ENCODE peak calls at places on chromosomes 16 and 17, in four cellular contexts. S, O, V and T are unnamed samples. For H3K9me3, the result is how much of the 10 kb centered on the place peaks cover.

GRCh38 chr17:83121921-83122820 is 42.8 kb downstream of the METRNL start:
- DNase-seq in O (no peak), V (no peak), S (no peak), T (no peak)

GRCh38 chr17:51487947-51488346 is 227.6 kb downstream of the UTP18 start:
- DNase-seq in V (no peak), S (no peak), O (no peak), T (no peak)

GRCh38 chr17:83161298-83162034 is 82.1 kb downstream of the METRNL start:
- DNase-seq in S (no peak), O (no peak), V (peak), T (no peak)

GRCh38 chr16:49664221-49665215 is 191.4 kb downstream of the ZNF423 start:
- DNase-seq in S (peak), O (no peak), V (peak), T (peak)

GRCh38 chr17:12731839-12732238 is 57.5 kb upstream of the ARHGAP44 start:
- DNase-seq in O (no peak), S (no peak), V (no peak), T (no peak)

GRCh38 chr16:11007714-11008240 is 63.4 kb downstream of the CLEC16A start:
- DNase-seq in O (no peak), S (no peak), V (no peak), T (no peak)

GRCh38 chr17:58204796-58205195 is 12.3 kb downstream of the EPX start:
- DNase-seq in V (no peak), O (no peak), S (no peak), T (no peak)

GRCh38 chr17:73952498-73953205 is 250.8 kb upstream of the RPL38 start:
- DNase-seq in V (peak), S (peak), O (no peak), T (peak)

GRCh38 chr17:1498233-1498632 is 5.7 kb upstream of the MYO1C start:
- DNase-seq in V (no peak), S (no peak), O (no peak), T (no peak)

GRCh38 chr16:177394-177822 is 928 bp downstream of the HBA1 start:
- DNase-seq in O (no peak), S (no peak), V (no peak), T (no peak)

GRCh38 chr16:85047867-85048455 is 20.4 kb downstream of the KIAA0513 start:
- DNase-seq in V (no peak), S (no peak), O (no peak), T (peak)

GRCh38 chr17:56290486-56291118 is 137.3 kb downstream of the ANKFN1 start:
- DNase-seq in O (no peak), S (no peak), V (no peak), T (no peak)

GRCh38 chr17:77508047-77508715 is 367.4 kb downstream of the SEC14L1 start:
- DNase-seq in S (no peak), V (no peak), O (no peak), T (no peak)

GRCh38 chr17:80187493-80187892 is 17.7 kb downstream of the CARD14 start:
- DNase-seq in O (no peak), V (peak), S (peak), T (peak)

GRCh38 chr17:80364091-80364691 is 50.8 kb upstream of the ENDOV start:
- DNase-seq in O (no peak), V (peak), S (no peak), T (no peak)

GRCh38 chr16:85520853-85521736 is 92.0 kb upstream of the GSE1 start:
- DNase-seq in O (no peak), S (peak), V (peak), T (peak)

GRCh38 chr16:66081967-66082366 is 284.5 kb upstream of the CDH5 start:
- DNase-seq in O (no peak), V (no peak), S (no peak), T (no peak)

GRCh38 chr17:77744268-77744988 is 214.1 kb upstream of the TNRC6C start:
- DNase-seq in S (no peak), O (no peak), V (no peak), T (no peak)

GRCh38 chr17:70968302-70968701 is 799.0 kb downstream of the KCNJ2 start:
- DNase-seq in O (no peak), V (no peak), S (no peak), T (no peak)

GRCh38 chr17:56213031-56213430 is 59.8 kb downstream of the ANKFN1 start:
- DNase-seq in S (no peak), O (no peak), V (no peak), T (no peak)

GRCh38 chr17:9021158-9021984 is at the start of gene NTN1:
- DNase-seq in O (no peak), V (peak), S (peak), T (peak)

GRCh38 chr17:40564195-40564882 is 933 bp downstream of the CCR7 start:
- DNase-seq in O (no peak), S (no peak), V (no peak), T (no peak)

GRCh38 chr16:84616515-84616914 is 1.4 kb downstream of the COTL1 start:
- DNase-seq in S (no peak), V (no peak), O (no peak), T (no peak)

GRCh38 chr17:78414178-78415162 is 36.0 kb downstream of the PGS1 start:
- DNase-seq in O (no peak), V (no peak), S (no peak), T (peak)

GRCh38 chr16:77273-77806 is 685 bp upstream of the MPG start:
- DNase-seq in S (peak), V (peak), O (no peak), T (peak)

GRCh38 chr17:47278561-47278960 is 24.9 kb downstream of the ITGB3 start:
- DNase-seq in V (no peak), O (no peak), S (no peak), T (no peak)

GRCh38 chr17:58176200-58176599 is 9.4 kb downstream of the OR4D2 start:
- DNase-seq in O (no peak), S (no peak), V (no peak), T (no peak)

GRCh38 chr16:12081048-12081404 is 104.5 kb downstream of the SNX29 start:
- DNase-seq in S (no peak), O (no peak), V (no peak), T (no peak)

GRCh38 chr17:49787932-49788442 is 494 bp upstream of the KAT7 start:
- DNase-seq in V (peak), S (no peak), O (no peak), T (peak)

GRCh38 chr17:67449885-67450755 is 73.0 kb downstream of the PITPNC1 start:
- DNase-seq in O (no peak), V (no peak), S (no peak), T (no peak)

DNA sequence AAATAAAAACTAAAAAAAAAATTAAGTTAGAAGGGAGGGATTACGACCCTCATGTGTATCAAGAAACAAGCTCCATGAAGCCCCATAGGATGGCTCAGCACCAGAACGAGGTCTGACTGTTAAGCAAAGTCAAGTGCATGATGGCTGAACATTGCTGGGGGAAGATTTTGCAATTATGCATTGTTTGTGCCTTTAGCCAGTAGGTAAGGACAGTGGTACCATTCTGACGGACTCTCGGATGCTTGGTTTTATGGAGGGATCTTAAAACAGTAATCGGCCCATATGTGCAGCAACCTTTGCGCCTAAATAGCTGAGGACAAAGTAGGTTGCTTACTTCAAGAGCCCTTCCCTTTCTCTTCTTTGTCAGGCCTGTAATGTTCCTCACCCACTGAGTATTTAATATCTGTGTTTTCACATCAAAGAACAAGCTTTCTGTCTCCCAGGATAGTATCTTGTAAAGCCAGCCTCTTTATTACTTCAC is 186.0 kb downstream of the WWOX start:
- DNase-seq in O (no peak), S (no peak), V (no peak), T (no peak)
- H3K4me3 ChIP-seq in O (no peak), S (no peak), V (no peak), T (no peak)

GRCh38 chr16:1286492-1287094 is 22.8 kb upstream of the UBE2I start:
- DNase-seq in O (no peak), V (no peak), S (no peak), T (no peak)
- H3K9me3 ChIP-seq in O (under half), V (under half), S (under half), T (under half)

GRCh38 chr17:4509402-4509801 is 10.7 kb downstream of the SPNS2 start:
- DNase-seq in V (peak), S (no peak), O (no peak), T (no peak)
- H3K4me3 ChIP-seq in V (no peak), S (no peak), O (no peak), T (no peak)

DNA sequence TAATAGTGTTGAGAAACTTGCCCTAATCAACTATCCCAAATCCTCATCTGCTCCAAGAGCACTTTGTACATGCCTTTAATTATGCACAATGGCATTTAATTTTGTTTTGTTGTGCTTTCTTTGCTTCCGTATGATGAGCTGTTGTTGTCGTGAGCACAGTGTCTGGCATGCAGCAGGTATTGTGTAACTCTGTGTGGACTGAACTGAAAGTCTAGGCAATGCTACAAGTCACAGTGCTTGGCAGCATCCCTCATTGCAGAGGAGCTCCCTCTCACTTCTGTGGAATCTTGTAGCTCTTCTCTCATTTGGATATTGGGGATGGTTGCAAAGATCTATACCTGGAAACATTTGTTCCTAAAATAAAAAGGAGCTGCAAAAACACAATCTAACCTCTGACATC is 502.2 kb upstream of the CA10 start:
- DNase-seq in S (no peak), V (no peak), O (no peak), T (no peak)
- H3K9me3 ChIP-seq in S (under half), V (under half), O (under half), T (under half)

DNA sequence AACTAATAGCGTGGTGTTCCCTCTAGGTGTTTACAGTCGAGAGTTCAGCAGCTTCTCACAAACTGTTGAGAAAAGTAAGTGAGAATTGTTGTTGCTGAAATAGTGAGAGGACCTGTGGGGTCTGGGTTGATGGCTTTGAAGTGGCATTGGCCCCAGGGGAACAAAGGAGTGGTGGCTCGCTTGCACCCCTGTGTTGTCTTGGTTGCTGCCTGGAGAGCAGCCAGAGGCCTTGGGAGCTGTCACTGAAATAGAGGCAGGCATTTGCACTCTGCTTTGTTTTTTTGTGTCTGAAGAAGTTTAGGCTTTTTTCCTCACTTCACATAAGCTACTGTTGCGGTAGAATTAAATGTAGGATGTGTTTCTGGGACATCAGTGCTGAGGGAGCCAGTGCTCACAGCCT is 36.8 kb downstream of the PRMT7 start:
- DNase-seq in O (no peak), S (no peak), V (no peak), T (no peak)
- H3K4me3 ChIP-seq in O (no peak), S (no peak), V (no peak), T (no peak)

GRCh38 chr17:31646642-31647041 is 212.4 kb downstream of the COPRS start:
- DNase-seq in V (no peak), S (no peak), O (no peak), T (no peak)
- H3K9me3 ChIP-seq in V (under half), S (under half), O (under half), T (under half)

DNA sequence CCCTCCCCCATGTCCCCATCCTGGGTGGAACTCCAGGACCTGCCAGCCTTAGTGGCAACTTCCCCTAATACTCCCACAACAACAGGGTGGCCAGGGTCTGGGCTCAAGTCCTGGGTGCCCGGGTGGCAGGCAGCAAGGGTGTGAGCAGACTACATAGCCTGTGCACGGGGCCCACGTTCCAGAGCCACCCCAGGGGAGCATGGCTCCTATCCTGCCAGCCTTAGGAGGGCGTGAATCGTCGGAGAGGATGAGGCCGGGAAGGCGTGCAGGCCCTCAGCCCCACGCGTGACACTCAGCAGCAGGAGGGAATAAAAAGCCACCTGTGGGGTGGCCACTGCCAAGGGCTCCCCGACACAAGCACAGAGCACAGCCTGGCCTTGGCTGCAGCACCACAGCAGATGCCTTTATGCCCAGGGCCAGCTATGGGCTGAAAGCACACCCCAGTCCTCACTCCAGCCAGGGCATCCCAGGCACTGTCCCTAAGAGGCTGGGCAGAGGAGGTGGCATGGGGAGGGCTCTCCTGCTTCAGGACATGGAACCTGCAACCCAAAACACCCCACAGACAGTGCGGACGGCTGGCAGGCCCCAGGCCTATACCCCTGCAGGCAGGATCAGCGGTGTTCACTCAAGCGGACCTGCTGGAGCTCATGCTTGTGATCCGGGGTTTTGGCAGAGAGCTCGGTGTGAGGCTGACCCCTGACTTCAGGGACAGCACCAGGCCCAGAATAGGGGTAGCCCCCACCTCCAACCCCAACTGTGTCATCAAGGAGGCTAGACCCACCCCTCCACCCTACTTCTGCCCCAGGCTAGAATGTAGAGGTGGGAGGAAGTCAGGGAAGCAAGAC is 2.7 kb downstream of the BCAR1 start:
- DNase-seq in S (peak), O (no peak), V (no peak), T (no peak)
- H3K4me3 ChIP-seq in S (no peak), O (peak), V (no peak), T (no peak)

GRCh38 chr16:73337371-73337770 is 289.4 kb upstream of the ZFHX3 start:
- DNase-seq in V (no peak), S (no peak), O (no peak), T (no peak)
- H3K9me3 ChIP-seq in V (under half), S (under half), O (under half), T (under half)